ENCODE peak calls at places on chromosomes 5 and 9, in six cellular contexts. J, H, U, A, G and S are unnamed samples.

GRCh38 chr9:107870927-107871720 is 381.6 kb upstream of the KLF4 start:
- DNase-seq in J (no peak), H (no peak), U (no peak), A (no peak), G (no peak), S (no peak)

GRCh38 chr5:15737882-15738677 is 238.1 kb downstream of the FBXL7 start:
- DNase-seq in J (no peak), H (peak; percentile 39), U (no peak), A (no peak), G (no peak), S (no peak)

GRCh38 chr9:17437813-17438212 is 141.1 kb upstream of the SH3GL2 start:
- DNase-seq in J (no peak), H (no peak), U (no peak), A (no peak), G (no peak), S (no peak)

GRCh38 chr9:73153793-73154227 is 2.1 kb downstream of the ANXA1 start:
- DNase-seq in J (peak; percentile 55), H (peak; percentile 34), U (no peak), A (peak; percentile 72), G (no peak), S (no peak)

GRCh38 chr9:23717505-23717904 is 108.5 kb downstream of the ELAVL2 start:
- DNase-seq in J (no peak), H (no peak), U (no peak), A (no peak), G (no peak), S (no peak)

GRCh38 chr5:142145106-142145900 is 36.7 kb downstream of the NDFIP1 start:
- DNase-seq in J (peak; percentile 89), H (peak; percentile 87), U (peak; percentile 83), A (peak; percentile 85), G (no peak), S (no peak)

GRCh38 chr9:69981686-69982450 is 61.8 kb upstream of the MAMDC2 start:
- DNase-seq in J (peak; percentile 80), H (peak; percentile 68), U (no peak), A (peak; percentile 1), G (no peak), S (no peak)

GRCh38 chr5:137778772-137779564 is 24.8 kb upstream of the HNRNPA0 start:
- DNase-seq in J (peak; percentile 71), H (peak; percentile 73), U (peak; percentile 55), A (peak; percentile 82), G (no peak), S (no peak)

GRCh38 chr5:34620185-34620584 is 35.9 kb upstream of the RAI14 start:
- DNase-seq in J (no peak), H (no peak), U (no peak), A (no peak), G (no peak), S (no peak)

GRCh38 chr9:5630038-5630507 is 1.2 kb downstream of the RIC1 start:
- DNase-seq in J (peak; percentile 69), H (peak; percentile 67), U (peak; percentile 30), A (peak; percentile 56), G (no peak), S (no peak)

GRCh38 chr5:40594811-40595210 is 84.9 kb upstream of the PTGER4 start:
- DNase-seq in J (peak; percentile 56), H (peak; percentile 62), U (no peak), A (peak; percentile 51), G (no peak), S (no peak)

GRCh38 chr5:59665086-59665831 is 228.3 kb downstream of the PDE4D start:
- DNase-seq in J (peak; percentile 27), H (peak; percentile 69), U (no peak), A (peak; percentile 79), G (no peak), S (no peak)

GRCh38 chr9:131237931-131238401 is 38.3 kb downstream of the FAM78A start:
- DNase-seq in J (peak; percentile 80), H (peak; percentile 88), U (peak; percentile 71), A (peak; percentile 19), G (peak; percentile 84), S (peak; percentile 85)

GRCh38 chr5:73759771-73760170 is 133.8 kb downstream of the ARHGEF28 start:
- DNase-seq in J (no peak), H (no peak), U (no peak), A (no peak), G (no peak), S (no peak)

GRCh38 chr9:134912126-134912840 is 5.4 kb downstream of the FCN1 start:
- DNase-seq in J (no peak), H (no peak), U (no peak), A (no peak), G (peak; percentile 46), S (peak; percentile 19)

GRCh38 chr5:36530249-36530648 is 76.2 kb upstream of the SLC1A3 start:
- DNase-seq in J (no peak), H (peak; percentile 12), U (no peak), A (no peak), G (no peak), S (no peak)

GRCh38 chr9:23630488-23630887 is 195.6 kb downstream of the ELAVL2 start:
- DNase-seq in J (no peak), H (no peak), U (no peak), A (no peak), G (no peak), S (no peak)

GRCh38 chr9:37936376-37936775 is 32.4 kb upstream of the SLC25A51 start:
- DNase-seq in J (peak; percentile 54), H (no peak), U (no peak), A (peak; percentile 44), G (no peak), S (no peak)

GRCh38 chr5:76483433-76483832 is 80.3 kb downstream of the IQGAP2 start:
- DNase-seq in J (no peak), H (no peak), U (no peak), A (no peak), G (no peak), S (no peak)

GRCh38 chr5:145237843-145238242 is 597.3 kb downstream of the PRELID2 start:
- DNase-seq in J (peak; percentile 83), H (peak; percentile 85), U (peak; percentile 87), A (peak; percentile 90), G (no peak), S (no peak)

GRCh38 chr5:40502045-40502444 is 177.7 kb upstream of the PTGER4 start:
- DNase-seq in J (no peak), H (no peak), U (no peak), A (no peak), G (no peak), S (no peak)

GRCh38 chr5:82426419-82427154 is 148.4 kb upstream of the RPS23 start:
- DNase-seq in J (no peak), H (no peak), U (no peak), A (no peak), G (no peak), S (no peak)

GRCh38 chr9:135990468-135991429 is 29.6 kb upstream of the UBAC1 start:
- DNase-seq in J (peak; percentile 62), H (peak; percentile 79), U (peak; percentile 67), A (peak; percentile 50), G (no peak), S (no peak)

GRCh38 chr9:89278997-89279739 is 31.8 kb upstream of the CKS2 start:
- DNase-seq in J (peak; percentile 86), H (peak; percentile 89), U (peak; percentile 77), A (peak; percentile 72), G (no peak), S (no peak)

GRCh38 chr9:96420468-96421219 is 2.5 kb upstream of the ZNF367 start:
- DNase-seq in J (peak; percentile 97), H (peak; percentile 97), U (peak; percentile 81), A (peak; percentile 94), G (no peak), S (no peak)

GRCh38 chr9:104810421-104811339 is 46.8 kb downstream of the NIPSNAP3B start:
- DNase-seq in J (peak; percentile 61), H (peak; percentile 65), U (no peak), A (peak; percentile 78), G (no peak), S (no peak)

DNA sequence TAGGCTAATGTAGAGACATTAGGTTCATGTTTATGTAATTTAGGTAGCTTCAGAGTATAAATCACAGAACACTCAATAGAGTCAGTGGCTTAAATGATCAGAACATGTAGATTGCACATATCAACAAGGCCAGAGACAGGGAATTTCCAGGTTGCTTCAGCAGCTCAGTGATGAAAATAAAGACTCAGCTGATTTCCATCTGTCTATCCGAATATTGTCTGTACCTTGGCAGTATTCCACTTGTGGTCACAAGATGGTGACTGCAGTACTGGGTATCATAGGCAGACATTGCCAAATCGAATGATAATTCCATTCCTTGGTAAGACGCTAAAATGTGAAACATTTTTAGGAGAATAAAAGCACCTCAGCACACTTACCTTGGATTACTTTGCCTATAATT is 702.2 kb downstream of the MAT2B start:
- DNase-seq in J (peak; percentile 53), H (peak; percentile 53), U (no peak), A (peak; percentile 62), G (no peak), S (no peak)
- TF ChIP-seq CTCF in J (no peak), H (no peak), U (no peak), A (no peak), G (no peak), S (no peak)

GRCh38 chr9:124420991-124421543 is 5.8 kb upstream of the PSMB7 start:
- DNase-seq in J (no peak), H (peak; percentile 35), U (no peak), A (no peak), G (no peak), S (no peak)

GRCh38 chr9:124423155-124423554 is 7.9 kb upstream of the PSMB7 start:
- DNase-seq in J (no peak), H (no peak), U (no peak), A (no peak), G (no peak), S (no peak)

GRCh38 chr9:124415852-124416484 is 726 bp upstream of the PSMB7 start:
- DNase-seq in J (no peak), H (no peak), U (no peak), A (no peak), G (no peak), S (no peak)

GRCh38 chr9:124423591-124423990 is 8.3 kb upstream of the PSMB7 start:
- DNase-seq in J (no peak), H (no peak), U (no peak), A (no peak), G (no peak), S (no peak)

DNA sequence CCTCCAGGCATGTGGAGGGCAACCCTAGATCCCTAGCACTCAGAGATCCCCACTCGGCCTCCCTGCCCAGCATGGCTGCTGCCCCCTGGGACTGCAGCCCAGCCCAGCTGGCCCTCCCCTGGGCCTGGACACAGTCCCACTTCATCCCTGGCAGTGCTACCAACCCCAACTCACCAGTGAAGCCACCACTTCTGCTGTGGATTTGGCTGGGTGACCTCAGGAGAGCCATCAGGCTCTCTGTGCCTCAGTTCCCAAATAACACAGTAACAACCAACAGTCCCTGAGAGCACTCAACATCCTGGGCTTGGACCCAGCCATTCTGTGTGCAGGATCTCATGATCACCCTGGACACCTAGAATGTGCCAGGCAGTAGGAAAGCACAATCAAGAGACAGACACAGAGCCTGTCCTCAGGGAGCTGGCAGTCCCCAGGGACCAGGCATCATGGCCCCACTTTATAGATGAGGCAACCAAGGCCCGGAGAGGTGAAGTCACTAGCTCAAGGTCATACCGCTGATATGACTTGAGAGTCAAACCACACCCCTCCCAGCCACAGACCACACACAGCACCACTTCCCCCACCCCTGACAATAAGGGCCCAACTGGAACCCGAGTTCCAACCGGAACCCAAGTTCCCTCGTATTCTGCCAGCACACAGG is 4.7 kb upstream of the PSMB7 start:
- DNase-seq in J (no peak), H (no peak), U (no peak), A (no peak), G (no peak), S (no peak)
- TF ChIP-seq CTCF in J (no peak), H (no peak), U (no peak), A (no peak), G (peak; percentile 23), S (peak; percentile 16)

GRCh38 chr5:42656661-42657035 is 100.0 kb upstream of the CCDC152 start:
- DNase-seq in J (peak; percentile 38), H (peak; percentile 33), U (no peak), A (peak; percentile 18), G (no peak), S (no peak)
- TF ChIP-seq CTCF in J (no peak), H (peak; percentile 46), U (peak; percentile 46), A (peak; percentile 16), G (peak; percentile 28), S (no peak)

GRCh38 chr5:134555889-134556311 is 30.4 kb downstream of the JADE2 start:
- DNase-seq in J (peak; percentile 62), H (peak; percentile 45), U (peak; percentile 42), A (peak; percentile 95), G (no peak), S (no peak)
- TF ChIP-seq CTCF in J (no peak), H (no peak), U (no peak), A (no peak), G (no peak), S (no peak)